ENCODE peak calls at places on chromosomes 11 and 22, in nine cellular contexts. P, J, C, X, T, U, B, Q and Y are unnamed samples.

GRCh38 chr11:103887001-103887680 is 149.3 kb upstream of the DDI1 start:
- DNase-seq in Q (no peak), J (no peak), X (no peak), T (no peak), B (no peak), C (no peak), P (no peak), U (no peak), Y (no peak)

GRCh38 chr11:64933935-64934693 is 1.6 kb downstream of the GPHA2 start:
- DNase-seq in Q (no peak), U (no peak), X (no peak), T (no peak), J (no peak), P (no peak), B (no peak), C (no peak), Y (no peak)

GRCh38 chr11:725624-726202 is 19.7 kb downstream of the EPS8L2 start:
- DNase-seq in X (no peak), U (no peak), C (no peak), T (no peak), Q (no peak), J (no peak), B (no peak), P (no peak), Y (peak)

GRCh38 chr11:125262825-125263218 is 98.3 kb downstream of the PKNOX2 start:
- DNase-seq in J (no peak), P (no peak), C (peak), U (no peak), X (no peak), T (no peak), Q (no peak), B (no peak), Y (no peak)

GRCh38 chr11:64245797-64246623 is 733 bp downstream of the PPP1R14B start:
- DNase-seq in B (peak), P (peak), C (peak), J (no peak), Q (peak), X (peak), T (peak), U (peak), Y (no peak)

GRCh38 chr11:121801796-121802195 is 314.2 kb downstream of the BLID start:
- DNase-seq in U (no peak), J (no peak), C (no peak), Q (no peak), P (no peak), T (no peak), B (no peak), X (no peak), Y (no peak)

GRCh38 chr11:3043315-3043871 is 13.8 kb downstream of the CARS1 start:
- DNase-seq in B (no peak), X (no peak), Q (no peak), T (peak), P (no peak), C (peak), U (no peak), J (no peak), Y (no peak)

GRCh38 chr11:57513911-57514537 is 1.5 kb downstream of the SLC43A1 start:
- DNase-seq in P (no peak), J (peak), C (peak), U (peak), B (peak), X (peak), Q (peak), T (peak), Y (peak)

GRCh38 chr11:2787816-2788750 is 88.3 kb upstream of the KCNQ1OT1 start:
- DNase-seq in J (peak), P (no peak), T (peak), C (no peak), Q (no peak), X (no peak), B (no peak), U (peak), Y (no peak)

GRCh38 chr22:35330258-35330861 is 30.7 kb downstream of the TOM1 start:
- DNase-seq in J (no peak), Q (no peak), U (no peak), T (peak), X (no peak), B (peak), C (peak), P (no peak), Y (no peak)

GRCh38 chr11:8756201-8756600 is 73.6 kb downstream of the RPL27A start:
- DNase-seq in P (no peak), B (no peak), U (no peak), Q (no peak), C (no peak), X (no peak), J (no peak), T (peak), Y (no peak)

GRCh38 chr11:66346476-66347424 is 679 bp downstream of the B4GAT1 start:
- DNase-seq in X (no peak), J (no peak), Q (no peak), B (no peak), C (no peak), T (no peak), U (peak), P (no peak), Y (no peak)

GRCh38 chr11:3197044-3197715 is 21.4 kb downstream of the MRGPRG start:
- DNase-seq in U (no peak), P (no peak), C (no peak), B (no peak), T (no peak), X (no peak), J (no peak), Q (no peak), Y (no peak)

GRCh38 chr11:123300874-123301695 is 106.0 kb upstream of the CLMP start:
- DNase-seq in J (no peak), U (no peak), T (no peak), P (peak), X (no peak), C (peak), B (no peak), Q (no peak), Y (no peak)

GRCh38 chr11:123302751-123303195 is 107.7 kb upstream of the CLMP start:
- DNase-seq in U (no peak), C (peak), Q (no peak), T (no peak), J (no peak), B (no peak), P (peak), X (peak), Y (peak)

GRCh38 chr11:123303924-123304323 is 108.9 kb upstream of the CLMP start:
- DNase-seq in Q (no peak), P (no peak), X (no peak), T (no peak), C (no peak), B (no peak), U (no peak), J (no peak), Y (no peak)

GRCh38 chr11:123299721-123300120 is 104.7 kb upstream of the CLMP start:
- DNase-seq in Q (no peak), C (no peak), B (no peak), U (no peak), X (no peak), T (no peak), J (no peak), P (no peak), Y (no peak)

GRCh38 chr11:123301696-123302400 is 106.8 kb upstream of the CLMP start:
- DNase-seq in Q (peak), X (peak), P (no peak), T (peak), B (peak), C (peak), U (peak), J (peak), Y (peak)
- TF ChIP-seq CTCF in Q (peak), X (peak), P (peak), T (peak), B (peak), C (peak), U (peak), J (peak), Y (peak)

GRCh38 chr11:72831521-72832300 is 17.5 kb downstream of the ATG16L2 start:
- DNase-seq in X (peak), C (peak), U (peak), B (peak), Q (peak), J (peak), P (no peak), T (peak), Y (no peak)
- TF ChIP-seq CTCF in X (peak), C (peak), U (peak), B (peak), Q (peak), J (peak), P (peak), T (peak), Y (peak)

DNA sequence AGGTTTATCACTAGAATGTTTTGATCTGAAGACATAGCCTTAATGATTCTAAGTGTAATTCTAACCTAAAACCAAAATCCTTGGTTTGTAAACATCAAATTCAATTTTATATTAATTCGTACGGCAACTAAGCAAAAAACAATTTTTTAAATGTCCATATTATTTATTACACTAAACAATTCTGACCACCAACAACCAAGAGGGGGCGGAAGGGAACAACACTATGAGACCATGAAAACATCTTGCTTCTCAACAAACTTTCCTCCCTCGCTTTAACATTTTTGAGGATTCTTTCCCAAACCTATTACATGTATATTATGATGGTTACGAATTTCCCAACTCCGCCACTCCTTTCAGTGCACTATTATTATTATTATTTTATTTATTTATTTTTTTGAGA is 6.5 kb upstream of the UCP2 start:
- DNase-seq in T (no peak), J (no peak), X (no peak), P (no peak), C (no peak), U (no peak), Q (no peak), B (no peak), Y (no peak)
- TF ChIP-seq CTCF in T (no peak), J (no peak), X (peak), P (peak), C (no peak), U (no peak), Q (no peak), B (no peak), Y (no peak)

DNA sequence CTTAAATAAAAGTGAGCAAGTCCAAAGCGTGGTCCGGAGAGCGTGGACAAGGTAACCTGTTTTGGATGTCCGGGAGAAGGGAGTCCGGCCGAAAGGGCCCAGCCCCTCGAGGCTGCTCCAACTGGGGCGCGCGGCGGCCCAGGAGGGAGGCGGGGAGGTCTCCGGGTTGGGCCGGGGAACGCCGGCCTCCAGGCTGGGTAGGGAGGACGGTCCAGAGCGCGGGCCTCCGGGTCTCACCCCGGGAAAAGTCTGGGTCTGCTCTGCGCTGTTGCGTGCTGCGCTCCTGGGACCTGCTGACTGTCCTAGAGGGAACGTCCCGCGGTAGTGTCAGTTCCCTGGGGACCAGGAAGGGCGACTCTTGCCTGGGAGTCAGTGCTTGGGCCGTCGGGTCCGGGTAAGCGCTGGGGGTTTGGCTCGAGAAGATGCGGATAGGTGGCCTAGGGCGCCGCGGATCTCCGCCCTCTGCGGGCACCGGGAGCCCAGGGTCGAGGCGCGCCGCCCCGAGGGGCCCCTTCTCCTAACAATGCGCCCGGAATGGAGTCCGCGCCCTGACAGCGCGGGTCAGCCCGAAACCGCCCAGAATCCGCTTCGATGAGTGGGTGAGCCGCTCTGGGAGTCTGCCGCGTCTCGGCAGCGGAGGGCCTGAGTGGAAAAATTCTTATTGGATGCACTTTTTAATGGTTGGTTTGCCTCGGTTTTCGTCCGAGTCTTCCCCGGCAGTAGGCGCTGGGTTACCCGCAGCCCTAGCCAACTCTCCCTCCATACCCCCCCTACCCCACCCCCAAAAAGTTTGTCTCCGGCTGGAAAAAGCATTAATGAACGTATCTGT is 908 bp upstream of the FLI1 start:
- DNase-seq in J (no peak), P (no peak), U (peak), C (peak), T (peak), Q (no peak), B (no peak), X (peak), Y (peak)
- TF ChIP-seq CTCF in J (no peak), P (no peak), U (no peak), C (no peak), T (no peak), Q (no peak), B (no peak), X (no peak), Y (no peak)

GRCh38 chr11:14418801-14419417 is 59.9 kb upstream of the RRAS2 start:
- DNase-seq in T (no peak), J (no peak), B (no peak), Q (no peak), X (no peak), U (no peak), C (peak), P (no peak), Y (peak)
- TF ChIP-seq CTCF in T (no peak), J (peak), B (no peak), Q (no peak), X (peak), U (no peak), C (peak), P (peak), Y (peak)

GRCh38 chr11:62439785-62440602 is 21.2 kb downstream of the SCGB1A1 start:
- DNase-seq in U (no peak), C (peak), Q (no peak), T (peak), P (no peak), X (no peak), B (no peak), J (no peak), Y (no peak)
- TF ChIP-seq CTCF in U (no peak), C (peak), Q (no peak), T (no peak), P (peak), X (no peak), B (no peak), J (no peak), Y (no peak)

DNA sequence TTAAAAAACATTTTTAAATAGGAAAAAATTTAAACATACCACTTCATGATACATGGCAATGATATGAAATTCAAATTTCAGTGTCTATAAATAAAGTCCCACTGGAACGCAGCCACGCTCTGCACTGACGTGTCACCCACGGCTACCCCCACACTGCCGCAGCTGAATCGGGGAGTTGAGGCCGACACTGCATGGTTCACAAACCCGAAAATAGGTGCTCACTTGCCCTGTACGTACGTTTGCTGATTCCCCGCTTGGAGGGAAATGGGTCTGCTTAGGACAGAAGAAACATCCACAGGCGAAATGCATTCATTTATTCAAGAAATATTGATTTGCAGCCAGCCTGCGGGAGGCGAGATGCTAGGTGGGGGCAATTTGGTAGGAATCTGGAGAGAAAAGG is 1342.3 kb downstream of the TBC1D22A start:
- DNase-seq in P (no peak), J (no peak), C (no peak), T (peak), Q (no peak), X (no peak), U (no peak), B (no peak), Y (no peak)
- TF ChIP-seq CTCF in P (no peak), J (no peak), C (no peak), T (no peak), Q (no peak), X (no peak), U (no peak), B (no peak), Y (no peak)

GRCh38 chr11:19627566-19627965 is 85.1 kb upstream of the NAV2 start:
- DNase-seq in U (no peak), B (no peak), Q (no peak), X (no peak), J (no peak), C (no peak), P (no peak), T (no peak), Y (no peak)
- TF ChIP-seq CTCF in U (no peak), B (no peak), Q (no peak), X (no peak), J (no peak), C (no peak), P (no peak), T (no peak), Y (no peak)

GRCh38 chr11:71994786-71995185 is 3.9 kb upstream of the IL18BP start:
- DNase-seq in T (no peak), Q (no peak), P (no peak), U (no peak), X (no peak), C (no peak), B (no peak), J (no peak), Y (no peak)
- TF ChIP-seq CTCF in T (no peak), Q (no peak), P (no peak), U (no peak), X (no peak), C (no peak), B (no peak), J (no peak), Y (no peak)

DNA sequence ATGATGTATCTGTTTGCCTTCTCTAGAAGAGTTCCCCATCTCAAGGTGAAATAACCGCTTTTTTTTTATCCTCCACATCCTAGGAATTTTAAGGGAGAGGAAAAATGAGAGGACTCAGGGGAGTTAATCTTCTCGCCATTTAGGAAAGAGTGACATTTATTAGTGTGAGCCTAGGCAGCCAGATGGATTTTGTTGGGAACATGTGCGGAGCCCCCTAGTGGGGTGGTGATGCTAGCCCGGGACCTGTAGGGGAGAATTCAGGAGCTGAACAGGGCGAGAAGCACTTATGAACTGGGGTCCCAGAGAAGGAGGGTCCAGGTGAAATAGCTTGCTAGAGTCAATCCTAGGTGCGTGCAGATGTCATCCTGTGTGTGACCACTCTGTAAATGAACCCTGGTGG is 10.7 kb downstream of the IL17RA start:
- DNase-seq in U (peak), B (no peak), T (peak), J (peak), Q (no peak), C (peak), X (no peak), P (no peak), Y (no peak)
- TF ChIP-seq CTCF in U (peak), B (no peak), T (no peak), J (peak), Q (no peak), C (peak), X (peak), P (peak), Y (peak)